ENCODE peak calls at places on chromosomes 6 and 20, in seven cellular contexts. C, H, Q, B, I, R and Z are unnamed samples.

GRCh38 chr6:142537612-142538478 is 236.0 kb downstream of the ADGRG6 start:
- DNase-seq in B (peak; percentile 18), C (peak; percentile 77), Q (peak; percentile 48), R (peak; percentile 29), H (no peak), I (no peak), Z (no peak)

GRCh38 chr6:22001336-22002027 is 295.4 kb downstream of the PRL start:
- DNase-seq in C (no peak), I (no peak), H (no peak), Q (no peak), R (no peak), B (no peak), Z (no peak)

GRCh38 chr6:169618526-169619490 is 83.0 kb downstream of the WDR27 start:
- DNase-seq in H (no peak), Q (no peak), B (no peak), C (no peak), R (no peak), I (no peak), Z (no peak)

GRCh38 chr6:70673601-70674000 is 5.9 kb downstream of the SMAP1 start:
- DNase-seq in R (no peak), B (no peak), H (no peak), Q (no peak), C (peak; percentile 63), I (no peak), Z (no peak)

GRCh38 chr6:67094431-67094830 is 1387.4 kb upstream of the EYS start:
- DNase-seq in R (no peak), Q (no peak), C (no peak), I (no peak), H (no peak), B (no peak), Z (no peak)

GRCh38 chr6:30749554-30750378 is 5.4 kb upstream of the IER3 start:
- DNase-seq in C (no peak), H (no peak), I (no peak), Q (no peak), B (no peak), R (no peak), Z (no peak)

GRCh38 chr6:23013776-23014175 is 444.4 kb downstream of the HDGFL1 start:
- DNase-seq in H (no peak), I (no peak), B (no peak), C (peak; percentile 56), R (no peak), Q (no peak), Z (no peak)

GRCh38 chr6:101429845-101430244 is 36.3 kb downstream of the GRIK2 start:
- DNase-seq in I (no peak), Q (no peak), C (no peak), R (no peak), B (no peak), H (no peak), Z (no peak)

GRCh38 chr6:78867020-78867369 is 356 bp upstream of the IRAK1BP1 start:
- DNase-seq in C (no peak), R (no peak), B (no peak), Q (no peak), H (no peak), I (no peak), Z (no peak)

GRCh38 chr6:151112130-151112529 is 127.6 kb upstream of the AKAP12 start:
- DNase-seq in I (no peak), Q (no peak), R (no peak), C (no peak), H (no peak), B (no peak), Z (no peak)

GRCh38 chr6:160042014-160042773 is 73.3 kb downstream of the IGF2R start:
- DNase-seq in H (no peak), Q (no peak), B (no peak), I (no peak), R (no peak), C (peak; percentile 24), Z (no peak)

GRCh38 chr20:33669224-33669623 is 2.5 kb downstream of the ACTL10 start:
- DNase-seq in Q (no peak), B (no peak), H (no peak), C (no peak), R (peak; percentile 47), I (no peak), Z (no peak)

GRCh38 chr20:46375771-46376170 is 30.6 kb downstream of the ELMO2 start:
- DNase-seq in H (no peak), R (no peak), C (no peak), Q (no peak), I (no peak), B (no peak), Z (no peak)

GRCh38 chr6:116682334-116682712 is 1.3 kb downstream of the KPNA5 start:
- DNase-seq in C (no peak), R (peak; percentile 20), B (peak; percentile 14), I (no peak), Q (no peak), H (no peak), Z (no peak)

GRCh38 chr20:2301164-2301622 is 5.4 kb downstream of the TGM3 start:
- DNase-seq in C (no peak), B (no peak), R (peak; percentile 79), Q (no peak), H (no peak), I (peak; percentile 44), Z (no peak)